ENCODE peak calls at places on chromosome 5, in eight cellular contexts. O, A, V, B, W, Z, L and U are unnamed samples.

GRCh38 chr5:119328753-119329602 is 26.8 kb upstream of the TNFAIP8 start:
- DNase-seq in W (peak; percentile 69), L (peak; percentile 84), O (peak; percentile 76), Z (no peak), A (no peak), B (no peak), V (peak; percentile 60), U (no peak)

GRCh38 chr5:56206126-56206525 is 27.0 kb downstream of the ANKRD55 start:
- DNase-seq in B (no peak), O (peak; percentile 41), A (no peak), W (peak; percentile 74), L (peak; percentile 67), Z (no peak), V (no peak), U (no peak)

GRCh38 chr5:11400312-11400711 is 503.9 kb downstream of the CTNND2 start:
- DNase-seq in B (no peak), V (no peak), A (no peak), Z (no peak), O (no peak), L (no peak), W (no peak), U (no peak)

GRCh38 chr5:56514246-56514645 is 281.1 kb upstream of the ANKRD55 start:
- DNase-seq in A (no peak), L (no peak), O (no peak), W (no peak), B (no peak), V (no peak), Z (no peak), U (no peak)

GRCh38 chr5:55510523-55510880 is 24.3 kb downstream of the PLPP1 start:
- DNase-seq in O (no peak), W (no peak), A (no peak), B (no peak), V (no peak), Z (no peak), L (no peak), U (no peak)

GRCh38 chr5:137778772-137779564 is 24.8 kb upstream of the HNRNPA0 start:
- DNase-seq in O (no peak), Z (no peak), B (peak; percentile 37), W (no peak), A (no peak), L (peak; percentile 73), V (no peak), U (no peak)

GRCh38 chr5:156420665-156421064 is 93.7 kb downstream of the SGCD start:
- DNase-seq in B (no peak), L (no peak), W (no peak), O (no peak), V (no peak), A (no peak), Z (no peak), U (no peak)

GRCh38 chr5:19608434-19608833 is 379.6 kb downstream of the CDH18 start:
- DNase-seq in B (no peak), O (no peak), V (no peak), Z (no peak), W (no peak), L (peak; percentile 0), A (no peak), U (no peak)

GRCh38 chr5:72661405-72661804 is 154.2 kb upstream of the ZNF366 start:
- DNase-seq in B (peak; percentile 6), V (no peak), L (peak; percentile 14), Z (no peak), A (no peak), O (no peak), W (no peak), U (no peak)

GRCh38 chr5:170055606-170056005 is 50.1 kb upstream of the FOXI1 start:
- DNase-seq in Z (no peak), V (no peak), A (no peak), O (no peak), B (no peak), W (no peak), L (no peak), U (no peak)

GRCh38 chr5:18465833-18466681 is 831.8 kb downstream of the TAF11L14 start:
- DNase-seq in Z (peak; percentile 88), L (peak; percentile 62), O (no peak), A (peak; percentile 78), W (peak; percentile 27), B (peak; percentile 69), V (no peak), U (no peak)

GRCh38 chr5:103295424-103295823 is 36.9 kb downstream of the MACIR start:
- DNase-seq in O (no peak), B (no peak), W (no peak), Z (no peak), A (no peak), L (no peak), V (no peak), U (no peak)

GRCh38 chr5:40838076-40838475 is 3.1 kb upstream of the RPL37 start:
- DNase-seq in O (no peak), Z (no peak), A (no peak), V (no peak), B (no peak), L (no peak), W (no peak), U (no peak)

GRCh38 chr5:78778538-78778937 is 130.0 kb upstream of the LHFPL2 start:
- DNase-seq in Z (no peak), L (no peak), B (no peak), A (no peak), V (no peak), W (no peak), O (no peak), U (no peak)

GRCh38 chr5:176543428-176544182 is 5.5 kb upstream of the CDHR2 start:
- DNase-seq in W (no peak), O (no peak), V (peak; percentile 72), L (no peak), B (peak; percentile 80), A (peak; percentile 67), Z (peak; percentile 90), U (no peak)

GRCh38 chr5:139181835-139182452 is 16.2 kb downstream of the SIL1 start:
- DNase-seq in O (no peak), V (no peak), L (peak; percentile 46), B (peak; percentile 33), A (peak; percentile 16), W (no peak), Z (no peak), U (no peak)

GRCh38 chr5:170523129-170523497 is 19.3 kb downstream of the KCNIP1 start:
- DNase-seq in O (no peak), L (no peak), W (no peak), Z (no peak), A (no peak), V (no peak), B (no peak), U (no peak)

GRCh38 chr5:38347040-38347763 is 88.8 kb downstream of the EGFLAM start:
- DNase-seq in B (peak; percentile 29), O (no peak), W (peak; percentile 34), Z (peak; percentile 45), V (no peak), A (no peak), L (no peak), U (no peak)

GRCh38 chr5:38342261-38342660 is 83.9 kb downstream of the EGFLAM start:
- DNase-seq in W (no peak), Z (no peak), B (no peak), L (no peak), A (no peak), V (no peak), O (no peak), U (no peak)

GRCh38 chr5:38344891-38345290 is 86.5 kb downstream of the EGFLAM start:
- DNase-seq in A (no peak), W (no peak), O (no peak), B (no peak), V (no peak), L (no peak), Z (no peak), U (no peak)

GRCh38 chr5:38347896-38348295 is 89.5 kb downstream of the EGFLAM start:
- DNase-seq in V (no peak), B (no peak), L (no peak), A (no peak), W (no peak), O (no peak), Z (peak; percentile 29), U (no peak)

GRCh38 chr5:38346593-38346992 is 88.2 kb downstream of the EGFLAM start:
- DNase-seq in Z (no peak), O (no peak), A (no peak), L (no peak), B (no peak), W (no peak), V (no peak), U (no peak)
- TF ChIP-seq CTCF in Z (no peak), O (no peak), A (no peak), L (no peak), B (no peak), W (no peak), V (no peak), U (no peak)

DNA sequence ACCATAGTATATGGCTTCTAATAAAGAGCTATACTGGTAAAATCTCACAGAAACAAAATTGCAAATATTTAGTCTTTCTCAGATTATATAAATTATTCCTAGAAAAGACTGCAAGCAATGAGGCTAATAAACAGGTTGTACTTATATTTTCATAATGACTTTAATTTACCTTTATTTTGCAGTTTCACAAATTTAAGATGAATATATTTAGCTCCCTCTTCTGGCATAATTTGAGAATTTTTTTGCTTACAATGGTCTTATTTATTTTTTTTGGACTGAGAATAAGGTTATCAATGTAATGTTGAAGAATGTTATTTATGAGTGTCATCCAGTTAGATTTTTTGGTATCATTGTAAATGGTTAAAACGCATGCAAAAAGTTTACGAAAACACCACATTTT is 56.7 kb downstream of the PIK3R1 start:
- DNase-seq in V (no peak), L (peak; percentile 42), W (no peak), A (no peak), O (no peak), B (no peak), Z (no peak), U (no peak)
- TF ChIP-seq CTCF in V (peak; percentile 72), L (peak; percentile 43), W (no peak), A (peak; percentile 31), O (peak; percentile 20), B (no peak), Z (peak; percentile 60), U (no peak)

GRCh38 chr5:143699121-143699520 is 112.8 kb upstream of the HMHB1 start:
- DNase-seq in W (no peak), B (no peak), A (no peak), O (no peak), Z (no peak), L (no peak), V (no peak), U (no peak)

GRCh38 chr5:143698534-143698933 is 113.4 kb upstream of the HMHB1 start:
- DNase-seq in A (no peak), W (no peak), L (no peak), Z (no peak), B (no peak), O (no peak), V (no peak), U (no peak)

GRCh38 chr5:143703659-143704058 is 108.3 kb upstream of the HMHB1 start:
- DNase-seq in O (no peak), Z (no peak), V (no peak), A (no peak), L (no peak), B (no peak), W (no peak), U (no peak)

GRCh38 chr5:143701476-143701875 is 110.5 kb upstream of the HMHB1 start:
- DNase-seq in W (no peak), O (no peak), L (no peak), V (no peak), Z (no peak), A (no peak), B (no peak), U (no peak)

GRCh38 chr5:143700994-143701393 is 111.0 kb upstream of the HMHB1 start:
- DNase-seq in V (no peak), W (no peak), B (no peak), Z (no peak), L (no peak), A (no peak), O (no peak), U (no peak)
- TF ChIP-seq CTCF in V (no peak), W (peak; percentile 33), B (no peak), Z (peak; percentile 23), L (peak; percentile 50), A (no peak), O (peak; percentile 14), U (no peak)

GRCh38 chr5:112551437-112552018 is 132.5 kb upstream of the EPB41L4A start:
- DNase-seq in L (peak; percentile 87), O (peak; percentile 14), V (peak; percentile 3), W (peak; percentile 75), B (peak; percentile 64), Z (peak; percentile 65), A (peak; percentile 48), U (peak; percentile 21)
- TF ChIP-seq CTCF in L (peak; percentile 72), O (peak; percentile 70), V (peak; percentile 92), W (peak; percentile 63), B (peak; percentile 61), Z (peak; percentile 89), A (peak; percentile 65), U (peak; percentile 61)